ENCODE peak calls at places on chromosomes 16 and 17, in seven cellular contexts. K is heart left ventricle, D is GM23248, E is tibial nerve, G is endothelial cell of umbilical vein, U is PC-3, P is mesenchymal stem cell. H is an unnamed sample. For H3K4me1, the result is how much of the 10 kb centered on the place peaks cover.

GRCh38 chr16:71201054-71201453 is 29.5 kb downstream of the HYDIN start:
- DNase-seq in K (no peak), D (no peak), E (no peak), G (no peak), U (peak), P (no peak), H (no peak)

GRCh38 chr16:27867122-27868110 is 196.1 kb downstream of the GSG1L start:
- DNase-seq in K (peak), D (peak), E (no peak), G (peak), U (peak), P (peak), H (peak)

GRCh38 chr17:58997756-58998553 is 108.7 kb downstream of the TRIM37 start:
- DNase-seq in K (no peak), D (peak), E (no peak), G (no peak), U (peak), P (peak), H (no peak)

GRCh38 chr16:3793161-3793576 is 75.8 kb upstream of the TRAP1 start:
- DNase-seq in K (peak), D (no peak), E (peak), G (peak), U (no peak), P (no peak), H (no peak)

GRCh38 chr16:30088832-30089624 is 2.7 kb downstream of the TBX6 start:
- DNase-seq in K (no peak), D (no peak), E (no peak), G (no peak), U (no peak), P (no peak), H (no peak)

GRCh38 chr17:80470603-80471002 is 5.8 kb downstream of the NPTX1 start:
- DNase-seq in K (no peak), D (no peak), E (no peak), G (no peak), U (no peak), P (no peak), H (no peak)

GRCh38 chr17:13995856-13996635 is 73.3 kb upstream of the COX10 start:
- DNase-seq in K (no peak), D (peak), E (no peak), G (no peak), U (no peak), P (peak), H (no peak)

GRCh38 chr17:28380572-28380907 is 9.0 kb downstream of the SARM1 start:
- DNase-seq in K (no peak), D (no peak), E (no peak), G (no peak), U (no peak), P (no peak), H (no peak)

GRCh38 chr17:4446326-4447051 is 12.7 kb downstream of the SPNS3 start:
- DNase-seq in K (no peak), D (no peak), E (no peak), G (peak), U (no peak), P (no peak), H (no peak)

GRCh38 chr16:51922476-51922875 is 624.5 kb downstream of the TOX3 start:
- DNase-seq in K (no peak), D (no peak), E (no peak), G (no peak), U (no peak), P (peak), H (no peak)

GRCh38 chr17:32286518-32286900 is 20.9 kb downstream of the RHBDL3 start:
- DNase-seq in K (no peak), D (no peak), E (no peak), G (no peak), U (no peak), P (no peak), H (no peak)

GRCh38 chr16:27699540-27699939 is 149.6 kb downstream of the KATNIP start:
- DNase-seq in K (no peak), D (no peak), E (no peak), G (no peak), U (no peak), P (no peak), H (no peak)

GRCh38 chr16:80027007-80027965 is 426.7 kb upstream of the MAF start:
- DNase-seq in K (peak), D (peak), E (no peak), G (peak), U (peak), P (peak), H (peak)

GRCh38 chr16:5220705-5221104 is 123.1 kb upstream of the EEF2KMT start:
- DNase-seq in K (no peak), D (no peak), E (no peak), G (no peak), U (no peak), P (no peak), H (no peak)

GRCh38 chr16:3881499-3881995 is 1.0 kb upstream of the CREBBP start:
- DNase-seq in K (no peak), D (no peak), E (no peak), G (no peak), U (no peak), P (no peak), H (no peak)

GRCh38 chr16:53209489-53209888 is 154.7 kb downstream of the CHD9 start:
- DNase-seq in K (no peak), D (peak), E (no peak), G (peak), U (no peak), P (no peak), H (no peak)

GRCh38 chr16:58582971-58583765 is 46.5 kb downstream of the CNOT1 start:
- DNase-seq in K (no peak), D (no peak), E (no peak), G (peak), U (no peak), P (no peak), H (no peak)

GRCh38 chr17:80956321-80957190 is 35.1 kb upstream of the CHMP6 start:
- DNase-seq in K (peak), D (no peak), E (no peak), G (no peak), U (no peak), P (no peak), H (no peak)

GRCh38 chr17:41492351-41492750 is 2.6 kb upstream of the KRT36 start:
- DNase-seq in K (no peak), D (no peak), E (no peak), G (no peak), U (no peak), P (peak), H (peak)

GRCh38 chr17:41535764-41536481 is 7.8 kb upstream of the KRT19 start:
- DNase-seq in K (no peak), D (no peak), E (no peak), G (no peak), U (peak), P (no peak), H (peak)

GRCh38 chr17:56876766-56877179 is 37.1 kb downstream of the TRIM25 start:
- DNase-seq in K (no peak), D (no peak), E (no peak), G (no peak), U (no peak), P (no peak), H (no peak)

GRCh38 chr17:33896309-33896708 is 358.8 kb upstream of the CCL2 start:
- DNase-seq in K (no peak), D (no peak), E (no peak), G (no peak), U (no peak), P (no peak), H (no peak)

GRCh38 chr16:80938035-80938927 is 68.4 kb downstream of the CMC2 start:
- DNase-seq in K (peak), D (peak), E (no peak), G (peak), U (peak), P (peak), H (no peak)

GRCh38 chr16:89697616-89698331 is 3.7 kb downstream of the SPATA2L start:
- DNase-seq in K (no peak), D (no peak), E (no peak), G (no peak), U (no peak), P (no peak), H (no peak)

GRCh38 chr17:71237903-71238538 is 882.8 kb upstream of the SOX9 start:
- DNase-seq in K (no peak), D (peak), E (no peak), G (no peak), U (peak), P (peak), H (no peak)

GRCh38 chr16:65786916-65787315 is 579.6 kb upstream of the CDH5 start:
- DNase-seq in K (no peak), D (no peak), E (no peak), G (no peak), U (no peak), P (no peak), H (no peak)

GRCh38 chr16:48613061-48613957 is 3.3 kb upstream of the N4BP1 start:
- DNase-seq in K (no peak), D (peak), E (no peak), G (no peak), U (peak), P (peak), H (no peak)

GRCh38 chr16:31451681-31452351 is 7.5 kb upstream of the ARMC5 start:
- DNase-seq in K (peak), D (peak), E (no peak), G (peak), U (peak), P (peak), H (no peak)

GRCh38 chr16:89563639-89564392 is 3.3 kb downstream of the RPL13 start:
- DNase-seq in K (no peak), D (no peak), E (no peak), G (no peak), U (no peak), P (no peak), H (no peak)

GRCh38 chr16:66260522-66261290 is 105.8 kb upstream of the CDH5 start:
- DNase-seq in K (no peak), D (no peak), E (no peak), G (no peak), U (no peak), P (no peak), H (no peak)

GRCh38 chr17:57567278-57567677 is 177.8 kb downstream of the CCDC182 start:
- DNase-seq in K (peak), D (no peak), E (no peak), G (no peak), U (no peak), P (no peak), H (no peak)

GRCh38 chr16:19432429-19432828 is 14.7 kb downstream of the TMC5 start:
- DNase-seq in K (no peak), D (no peak), E (no peak), G (no peak), U (peak), P (no peak), H (no peak)

GRCh38 chr17:47704116-47704515 is 10.2 kb downstream of the TBKBP1 start:
- DNase-seq in K (no peak), D (no peak), E (no peak), G (no peak), U (no peak), P (no peak), H (peak)

GRCh38 chr16:73050115-73051099 is 2.5 kb upstream of the ZFHX3 start:
- DNase-seq in K (no peak), D (no peak), E (no peak), G (no peak), U (no peak), P (no peak), H (no peak)
- H3K4me3 ChIP-seq in K (no peak), D (no peak), E (no peak), G (no peak), U (no peak), P (no peak), H (no peak)

GRCh38 chr17:62693616-62694415 is 66.3 kb downstream of the MRC2 start:
- DNase-seq in K (no peak), D (no peak), E (no peak), G (no peak), U (peak), P (no peak), H (no peak)
- H3K4me1 ChIP-seq in K (under half), D (under half), E (under half), G (under half), U (under half), P (under half), H (under half)

GRCh38 chr17:44970136-44970737 is 2.1 kb upstream of the C1QL1 start:
- DNase-seq in K (peak), D (peak), E (no peak), G (no peak), U (no peak), P (peak), H (peak)
- H3K4me3 ChIP-seq in K (peak), D (peak), E (peak), G (peak), U (no peak), P (peak), H (no peak)

GRCh38 chr17:78973792-78974520 is 5.8 kb downstream of the LGALS3BP start:
- DNase-seq in K (no peak), D (no peak), E (no peak), G (no peak), U (no peak), P (no peak), H (no peak)

GRCh38 chr17:78973196-78973595 is 6.5 kb downstream of the LGALS3BP start:
- DNase-seq in K (no peak), D (no peak), E (no peak), G (no peak), U (no peak), P (no peak), H (no peak)

GRCh38 chr17:78976907-78977680 is 2.6 kb downstream of the LGALS3BP start:
- DNase-seq in K (no peak), D (no peak), E (no peak), G (no peak), U (no peak), P (no peak), H (no peak)

GRCh38 chr17:78972507-78973105 is 7.1 kb downstream of the LGALS3BP start:
- DNase-seq in K (no peak), D (no peak), E (no peak), G (no peak), U (no peak), P (no peak), H (no peak)

DNA sequence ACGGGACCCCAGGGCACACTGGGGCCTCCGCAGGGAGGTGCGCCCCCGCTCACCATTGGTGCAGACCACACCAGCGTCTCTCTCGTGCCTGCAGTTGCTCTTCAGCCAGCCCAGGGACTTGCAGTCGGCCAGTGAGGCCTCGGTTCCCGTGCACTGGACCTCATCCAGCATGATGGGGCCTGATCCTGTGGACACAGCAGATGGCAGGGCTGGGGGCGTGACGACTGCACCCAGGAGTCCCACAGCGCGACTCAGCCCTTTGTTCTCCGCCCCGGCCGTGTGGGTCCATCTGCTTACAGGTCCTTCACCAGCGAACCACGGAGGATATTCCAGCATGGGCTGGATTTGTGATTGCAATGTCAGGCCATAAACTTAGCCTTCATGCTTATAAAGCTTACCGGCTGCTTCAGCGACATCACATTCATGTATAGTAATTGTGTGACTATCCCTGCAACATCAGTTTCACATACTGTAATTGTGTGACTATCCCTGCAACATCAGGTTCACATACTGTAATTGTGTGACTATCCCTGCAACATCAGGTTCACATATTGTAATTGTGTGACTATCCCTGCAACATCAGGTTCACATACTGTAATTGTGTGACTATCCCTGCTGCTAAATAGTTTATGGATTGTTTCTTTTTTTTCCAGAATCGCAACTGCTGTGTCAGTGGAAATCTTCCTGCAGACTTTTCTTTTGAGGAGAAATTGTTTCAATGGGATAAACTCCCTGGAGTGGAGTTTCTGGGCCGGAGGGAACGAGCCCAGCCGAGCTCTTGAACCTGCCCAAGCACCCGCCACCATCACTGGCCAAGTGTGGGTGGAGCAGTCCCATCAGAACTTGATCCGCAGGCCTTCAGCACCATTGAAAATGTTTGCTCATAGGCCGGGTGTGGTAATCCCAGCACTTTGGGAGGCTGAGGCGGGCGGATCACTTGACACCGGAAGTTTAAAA is 4.8 kb downstream of the LGALS3BP start:
- DNase-seq in K (no peak), D (peak), E (peak), G (peak), U (peak), P (peak), H (peak)
- H3K4me1 ChIP-seq in K (half or more), D (under half), E (half or more), G (under half), U (under half), P (half or more), H (under half)

GRCh38 chr16:67482260-67482924 is 955 bp downstream of the AGRP start:
- DNase-seq in K (peak), D (no peak), E (no peak), G (no peak), U (no peak), P (no peak), H (no peak)

GRCh38 chr16:67480833-67481560 is at the start of gene ATP6V0D1:
- DNase-seq in K (peak), D (peak), E (peak), G (peak), U (peak), P (peak), H (peak)

GRCh38 chr16:67483731-67484525 is 581 bp upstream of the AGRP start:
- DNase-seq in K (no peak), D (no peak), E (no peak), G (no peak), U (no peak), P (no peak), H (no peak)

GRCh38 chr16:67481561-67482259 is 753 bp upstream of the ATP6V0D1 start:
- DNase-seq in K (peak), D (peak), E (no peak), G (peak), U (no peak), P (no peak), H (no peak)

GRCh38 chr16:67483150-67483549 is at the start of gene AGRP:
- DNase-seq in K (no peak), D (no peak), E (no peak), G (no peak), U (no peak), P (no peak), H (no peak)
- H3K4me3 ChIP-seq in K (peak), D (peak), E (no peak), G (no peak), U (no peak), P (peak), H (no peak)

GRCh38 chr16:68090526-68090925 is 5.4 kb downstream of the NFATC3 start:
- DNase-seq in K (no peak), D (no peak), E (no peak), G (no peak), U (no peak), P (no peak), H (no peak)

GRCh38 chr16:68090109-68090508 is 4.9 kb downstream of the NFATC3 start:
- DNase-seq in K (no peak), D (no peak), E (no peak), G (no peak), U (no peak), P (no peak), H (no peak)

GRCh38 chr16:68087688-68088087 is 2.5 kb downstream of the NFATC3 start:
- DNase-seq in K (no peak), D (no peak), E (no peak), G (no peak), U (no peak), P (no peak), H (no peak)

GRCh38 chr16:68088130-68088972 is 3.2 kb downstream of the NFATC3 start:
- DNase-seq in K (no peak), D (no peak), E (no peak), G (no peak), U (no peak), P (no peak), H (no peak)

GRCh38 chr16:68089067-68089466 is 3.9 kb downstream of the NFATC3 start:
- DNase-seq in K (no peak), D (no peak), E (no peak), G (no peak), U (no peak), P (no peak), H (no peak)
- H3K4me1 ChIP-seq in K (half or more), D (under half), E (under half), G (under half), U (under half), P (under half), H (under half)

GRCh38 chr16:57406881-57407280 is 2.3 kb downstream of the CCL17 start:
- DNase-seq in K (no peak), D (no peak), E (no peak), G (no peak), U (no peak), P (no peak), H (no peak)
- H3K4me3 ChIP-seq in K (no peak), D (no peak), E (no peak), G (no peak), U (no peak), P (no peak), H (no peak)

GRCh38 chr17:82010575-82011525 is 11.8 kb downstream of the CENPX start:
- DNase-seq in K (no peak), D (no peak), E (no peak), G (no peak), U (no peak), P (no peak), H (no peak)
- H3K4me1 ChIP-seq in K (under half), D (under half), E (under half), G (under half), U (under half), P (under half), H (under half)

GRCh38 chr16:57537194-57537505 is 779 bp upstream of the CCDC102A start:
- DNase-seq in K (no peak), D (peak), E (no peak), G (no peak), U (no peak), P (no peak), H (no peak)
- H3K4me3 ChIP-seq in K (peak), D (peak), E (peak), G (no peak), U (no peak), P (peak), H (no peak)

GRCh38 chr17:7236808-7237207 is 2.4 kb downstream of the PHF23 start:
- DNase-seq in K (no peak), D (no peak), E (no peak), G (no peak), U (no peak), P (no peak), H (no peak)
- H3K4me1 ChIP-seq in K (half or more), D (under half), E (under half), G (under half), U (under half), P (under half), H (under half)